ENCODE peak calls at places on chromosomes 1 and 21, in four cellular contexts. One of them, this sample, is unnamed.

GRCh38 chr1:216670118-216670870 is 52.9 kb downstream of the ESRRG start:
- DNase-seq in pancreas: no peak
- DNase-seq in nephron progenitor cell: no peak
- DNase-seq in AG10803: peak; percentile 7
- DNase-seq in this sample: no peak

GRCh38 chr21:29376556-29376955 is 77.8 kb downstream of the BACH1 start:
- DNase-seq in AG10803: peak; percentile 13
- DNase-seq in pancreas: peak; percentile 36
- DNase-seq in nephron progenitor cell: peak; percentile 16
- DNase-seq in this sample: peak; percentile 34

GRCh38 chr1:54982739-54983138 is 2.3 kb downstream of the TMEM61 start:
- DNase-seq in pancreas: no peak
- DNase-seq in AG10803: no peak
- DNase-seq in nephron progenitor cell: no peak
- DNase-seq in this sample: no peak

GRCh38 chr1:41851589-41851988 is 67.1 kb downstream of the HIVEP3 start:
- DNase-seq in nephron progenitor cell: no peak
- DNase-seq in pancreas: no peak
- DNase-seq in AG10803: peak; percentile 68
- DNase-seq in this sample: no peak

GRCh38 chr1:119038363-119038762 is 50.2 kb upstream of the TBX15 start:
- DNase-seq in nephron progenitor cell: no peak
- DNase-seq in AG10803: no peak
- DNase-seq in pancreas: no peak
- DNase-seq in this sample: no peak

GRCh38 chr1:175493321-175493998 is 249.9 kb downstream of the TNR start:
- DNase-seq in pancreas: no peak
- DNase-seq in nephron progenitor cell: peak; percentile 30
- DNase-seq in AG10803: no peak
- DNase-seq in this sample: no peak

GRCh38 chr1:9267827-9268581 is 24.7 kb upstream of the SPSB1 start:
- DNase-seq in pancreas: no peak
- DNase-seq in nephron progenitor cell: no peak
- DNase-seq in AG10803: no peak
- DNase-seq in this sample: no peak

GRCh38 chr1:227316456-227316855 is 1.8 kb downstream of the CDC42BPA start:
- DNase-seq in nephron progenitor cell: no peak
- DNase-seq in pancreas: no peak
- DNase-seq in AG10803: no peak
- DNase-seq in this sample: no peak

GRCh38 chr1:218741852-218742251 is 396.7 kb downstream of the TGFB2 start:
- DNase-seq in nephron progenitor cell: no peak
- DNase-seq in AG10803: no peak
- DNase-seq in pancreas: no peak
- DNase-seq in this sample: no peak

GRCh38 chr1:240608707-240609106 is 3.2 kb downstream of the GREM2 start:
- DNase-seq in nephron progenitor cell: no peak
- DNase-seq in AG10803: no peak
- DNase-seq in pancreas: no peak
- DNase-seq in this sample: no peak

GRCh38 chr1:27403065-27403726 is 10.8 kb downstream of the GPR3 start:
- DNase-seq in nephron progenitor cell: peak; percentile 50
- DNase-seq in AG10803: peak; percentile 72
- DNase-seq in pancreas: no peak
- DNase-seq in this sample: peak; percentile 49

GRCh38 chr1:44323952-44324351 is 31.1 kb downstream of the ERI3 start:
- DNase-seq in AG10803: peak; percentile 19
- DNase-seq in pancreas: no peak
- DNase-seq in nephron progenitor cell: no peak
- DNase-seq in this sample: no peak

This sample was measured in CD8-positive, alpha-beta T cell.